ENCODE peak calls at places on chromosomes 4 and X, in five cellular contexts. One of them, this sample, is unnamed.

GRCh38 chr4:70703695-70704332 is 15.5 kb downstream of the UTP3 start:
- DNase-seq in lung: no peak
- DNase-seq in tibial artery: no peak
- DNase-seq in Peyer's patch: no peak
- DNase-seq in fibroblast of lung: peak; percentile 75
- DNase-seq in this sample: no peak

GRCh38 chr4:76548704-76549103 is 113.7 kb downstream of the SHROOM3 start:
- DNase-seq in lung: no peak
- DNase-seq in tibial artery: no peak
- DNase-seq in Peyer's patch: no peak
- DNase-seq in fibroblast of lung: no peak
- DNase-seq in this sample: no peak

GRCh38 chr4:139853309-139853708 is 187.7 kb downstream of the MGST2 start:
- DNase-seq in lung: no peak
- DNase-seq in tibial artery: no peak
- DNase-seq in Peyer's patch: no peak
- DNase-seq in fibroblast of lung: no peak
- DNase-seq in this sample: no peak

GRCh38 chr4:106495498-106495897 is 126.9 kb upstream of the GIMD1 start:
- DNase-seq in lung: no peak
- DNase-seq in tibial artery: no peak
- DNase-seq in Peyer's patch: no peak
- DNase-seq in fibroblast of lung: peak; percentile 9
- DNase-seq in this sample: no peak

GRCh38 chr4:189498457-189498856 is 442.2 kb upstream of the FRG1 start:
- DNase-seq in lung: no peak
- DNase-seq in tibial artery: no peak
- DNase-seq in Peyer's patch: no peak
- DNase-seq in fibroblast of lung: no peak
- DNase-seq in this sample: no peak

GRCh38 chrX:12115377-12115776 is 22.9 kb upstream of the FRMPD4 start:
- DNase-seq in lung: no peak
- DNase-seq in tibial artery: no peak
- DNase-seq in Peyer's patch: no peak
- DNase-seq in fibroblast of lung: no peak
- DNase-seq in this sample: no peak

GRCh38 chrX:54484666-54485065 is 11.4 kb downstream of the FGD1 start:
- DNase-seq in lung: no peak
- DNase-seq in tibial artery: no peak
- DNase-seq in Peyer's patch: no peak
- DNase-seq in fibroblast of lung: no peak
- DNase-seq in this sample: no peak

GRCh38 chrX:21412029-21412428 is 37.8 kb downstream of the CNKSR2 start:
- DNase-seq in lung: no peak
- DNase-seq in tibial artery: no peak
- DNase-seq in Peyer's patch: no peak
- DNase-seq in fibroblast of lung: peak; percentile 48
- DNase-seq in this sample: no peak

GRCh38 chr4:123554819-123555499 is 158.4 kb downstream of the SPRY1 start:
- DNase-seq in lung: no peak
- DNase-seq in tibial artery: peak; percentile 72
- DNase-seq in Peyer's patch: no peak
- DNase-seq in fibroblast of lung: no peak
- DNase-seq in this sample: no peak

GRCh38 chr4:159447296-159447695 is 344.4 kb downstream of the RAPGEF2 start:
- DNase-seq in lung: no peak
- DNase-seq in tibial artery: no peak
- DNase-seq in Peyer's patch: no peak
- DNase-seq in fibroblast of lung: peak; percentile 43
- DNase-seq in this sample: no peak

GRCh38 chr4:139454646-139455045 is 725 bp downstream of the RAB33B start:
- DNase-seq in lung: no peak
- DNase-seq in tibial artery: no peak
- DNase-seq in Peyer's patch: no peak
- DNase-seq in fibroblast of lung: no peak
- DNase-seq in this sample: no peak

GRCh38 chr4:156242390-156242789 is 288.7 kb upstream of the CTSO start:
- DNase-seq in lung: no peak
- DNase-seq in tibial artery: no peak
- DNase-seq in Peyer's patch: no peak
- DNase-seq in fibroblast of lung: peak; percentile 54
- DNase-seq in this sample: no peak

GRCh38 chr4:86972997-86973396 is 38.2 kb downstream of the AFF1 start:
- DNase-seq in lung: peak; percentile 70
- DNase-seq in tibial artery: no peak
- DNase-seq in Peyer's patch: no peak
- DNase-seq in fibroblast of lung: no peak
- DNase-seq in this sample: no peak

GRCh38 chrX:63713510-63713909 is 71.5 kb downstream of the ARHGEF9 start:
- DNase-seq in lung: peak; percentile 63
- DNase-seq in tibial artery: no peak
- DNase-seq in Peyer's patch: no peak
- DNase-seq in fibroblast of lung: peak; percentile 56
- DNase-seq in this sample: no peak

GRCh38 chr4:185723619-185724150 is 88.3 kb downstream of the SORBS2 start:
- DNase-seq in lung: no peak
- DNase-seq in tibial artery: no peak
- DNase-seq in Peyer's patch: no peak
- DNase-seq in fibroblast of lung: no peak
- DNase-seq in this sample: no peak

GRCh38 chr4:183164963-183165362 is 65.9 kb downstream of the WWC2 start:
- DNase-seq in lung: peak; percentile 74
- DNase-seq in tibial artery: no peak
- DNase-seq in Peyer's patch: no peak
- DNase-seq in fibroblast of lung: peak; percentile 32
- DNase-seq in this sample: no peak
- H3K4me3 ChIP-seq in lung: no peak overlapping the region
- H3K4me3 ChIP-seq in tibial artery: no peak overlapping the region
- H3K4me3 ChIP-seq in Peyer's patch: no peak overlapping the region
- H3K4me3 ChIP-seq in fibroblast of lung: no peak overlapping the region
- H3K4me3 ChIP-seq in this sample: no peak overlapping the region

DNA sequence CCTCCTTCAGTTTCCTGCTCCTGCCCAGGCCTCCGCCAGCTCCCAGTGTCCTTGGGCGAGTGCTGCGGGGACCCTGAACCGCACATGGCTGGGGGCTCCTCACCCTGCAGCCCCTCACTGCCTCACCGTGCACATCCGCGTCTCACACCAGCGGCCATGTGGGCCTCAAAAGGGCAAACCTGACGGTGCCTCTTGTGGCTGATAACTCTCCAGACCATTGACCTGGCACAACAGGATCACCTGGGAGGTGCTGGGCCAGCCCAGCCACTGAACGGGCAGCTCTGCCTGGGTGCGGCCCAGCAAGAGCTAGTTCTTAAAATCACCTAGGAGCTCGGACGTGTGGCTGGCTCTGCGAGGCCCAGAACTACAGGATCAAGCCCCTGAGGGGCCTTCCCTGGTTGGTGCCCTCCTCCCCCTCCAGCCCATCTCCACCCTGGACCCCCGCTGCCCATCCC is 4.1 kb upstream of the S100P start:
- DNase-seq in lung: no peak
- DNase-seq in tibial artery: no peak
- DNase-seq in Peyer's patch: no peak
- DNase-seq in fibroblast of lung: no peak
- DNase-seq in this sample: no peak
- H3K27ac ChIP-seq in lung: no peak overlapping the region
- H3K27ac ChIP-seq in tibial artery: no peak overlapping the region
- H3K27ac ChIP-seq in Peyer's patch: peak overlapping the region; percentile 34
- H3K27ac ChIP-seq in fibroblast of lung: no peak overlapping the region
- H3K27ac ChIP-seq in this sample: peak overlapping the region; percentile 25

DNA sequence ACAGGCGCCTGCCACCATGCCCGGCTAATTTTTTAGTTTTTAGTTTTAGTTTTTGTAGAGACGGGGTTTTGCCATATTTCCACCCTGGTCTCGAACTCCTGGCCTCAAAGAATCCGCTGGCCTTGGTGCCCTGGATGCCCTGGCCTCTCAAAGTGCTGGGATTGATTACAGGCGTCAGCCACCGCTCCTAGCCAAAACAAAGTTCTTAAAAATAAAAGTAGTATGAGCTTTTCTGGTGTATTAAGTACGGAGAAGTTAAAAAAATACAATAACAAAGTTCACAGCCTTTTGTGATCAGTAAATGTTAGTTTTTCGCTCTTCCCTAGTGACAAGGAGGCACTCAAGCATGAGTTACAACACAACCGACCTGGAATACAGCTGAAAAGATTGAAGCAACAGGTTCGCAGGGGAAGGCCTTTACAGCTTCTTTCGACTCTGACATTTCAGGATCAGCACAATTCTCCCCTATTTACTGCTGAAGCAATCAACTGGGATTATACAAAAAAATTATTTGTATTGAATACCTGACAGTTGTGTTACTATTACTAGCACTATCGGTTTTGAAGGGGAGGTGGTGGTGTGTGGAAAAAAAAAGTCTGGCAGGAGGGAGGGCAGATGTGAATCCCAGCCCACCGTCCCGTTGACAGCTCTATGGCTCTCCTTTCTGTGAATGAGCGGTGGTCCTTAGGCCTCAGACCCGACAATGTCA is 893 bp upstream of the METAP1 start:
- DNase-seq in lung: no peak
- DNase-seq in tibial artery: no peak
- DNase-seq in Peyer's patch: no peak
- DNase-seq in fibroblast of lung: peak; percentile 19
- DNase-seq in this sample: no peak
- H3K4me3 ChIP-seq in lung: peak overlapping the region; percentile 7
- H3K4me3 ChIP-seq in tibial artery: peak overlapping the region; percentile 79
- H3K4me3 ChIP-seq in Peyer's patch: peak overlapping the region; percentile 61
- H3K4me3 ChIP-seq in fibroblast of lung: peak overlapping the region; percentile 49
- H3K4me3 ChIP-seq in this sample: peak overlapping the region; percentile 84

GRCh38 chrX:130606415-130606814 is 204.6 kb downstream of the RBMX2 start:
- DNase-seq in lung: no peak
- DNase-seq in tibial artery: no peak
- DNase-seq in Peyer's patch: no peak
- DNase-seq in fibroblast of lung: no peak
- DNase-seq in this sample: no peak
- H3K27ac ChIP-seq in lung: no peak overlapping the region
- H3K27ac ChIP-seq in tibial artery: no peak overlapping the region
- H3K27ac ChIP-seq in Peyer's patch: no peak overlapping the region
- H3K27ac ChIP-seq in fibroblast of lung: no peak overlapping the region
- H3K27ac ChIP-seq in this sample: no peak overlapping the region

GRCh38 chr4:53161475-53162423 is 204.1 kb downstream of the SCFD2 start:
- DNase-seq in lung: no peak
- DNase-seq in tibial artery: no peak
- DNase-seq in Peyer's patch: no peak
- DNase-seq in fibroblast of lung: no peak
- DNase-seq in this sample: no peak
- H3K4me3 ChIP-seq in lung: no peak overlapping the region
- H3K4me3 ChIP-seq in tibial artery: no peak overlapping the region
- H3K4me3 ChIP-seq in Peyer's patch: no peak overlapping the region
- H3K4me3 ChIP-seq in fibroblast of lung: no peak overlapping the region
- H3K4me3 ChIP-seq in this sample: no peak overlapping the region

GRCh38 chrX:7108995-7109634 is 38.4 kb upstream of the STS start:
- DNase-seq in lung: no peak
- DNase-seq in tibial artery: no peak
- DNase-seq in Peyer's patch: no peak
- DNase-seq in fibroblast of lung: peak; percentile 11
- DNase-seq in this sample: no peak
- H3K27ac ChIP-seq in lung: no peak overlapping the region
- H3K27ac ChIP-seq in tibial artery: no peak overlapping the region
- H3K27ac ChIP-seq in Peyer's patch: no peak overlapping the region
- H3K27ac ChIP-seq in fibroblast of lung: no peak overlapping the region
- H3K27ac ChIP-seq in this sample: no peak overlapping the region

DNA sequence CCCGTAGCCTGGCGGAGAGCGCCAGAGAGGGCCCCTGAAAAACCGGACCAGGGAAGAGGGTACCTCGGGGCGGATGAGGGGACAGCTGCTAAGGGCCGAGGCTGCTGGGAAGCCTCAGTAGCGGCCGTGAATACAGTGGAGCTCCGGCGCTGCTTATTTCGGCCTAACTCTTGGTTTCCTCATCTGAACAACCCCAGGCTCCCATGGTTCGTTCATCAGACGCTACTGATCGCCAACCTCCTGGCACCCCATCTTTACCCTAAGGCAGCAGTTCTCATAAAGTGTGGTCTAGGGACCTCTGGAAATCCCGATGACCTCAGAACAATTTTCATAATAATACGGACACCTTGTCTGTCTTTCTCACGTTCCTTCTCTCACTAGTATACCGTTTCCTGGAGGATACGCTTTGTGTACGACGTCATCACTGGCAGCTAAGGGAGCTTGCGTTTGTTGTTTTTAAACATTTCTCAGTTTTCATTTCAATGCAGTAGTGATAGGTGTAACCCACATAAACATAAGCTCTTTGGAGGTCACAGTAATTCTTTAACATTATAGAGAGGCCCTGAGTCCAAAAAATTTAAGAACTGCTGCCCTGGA is 707 bp upstream of the RAB28 start:
- DNase-seq in lung: no peak
- DNase-seq in tibial artery: no peak
- DNase-seq in Peyer's patch: no peak
- DNase-seq in fibroblast of lung: peak; percentile 45
- DNase-seq in this sample: no peak
- H3K4me3 ChIP-seq in lung: peak overlapping the region; percentile 67
- H3K4me3 ChIP-seq in tibial artery: peak overlapping the region; percentile 69
- H3K4me3 ChIP-seq in Peyer's patch: peak overlapping the region; percentile 87
- H3K4me3 ChIP-seq in fibroblast of lung: peak overlapping the region; percentile 80
- H3K4me3 ChIP-seq in this sample: peak overlapping the region; percentile 91

This sample was measured in coronary artery.